ENCODE peak calls at places on chromosomes 1 and 21, in nine cellular contexts. I, M, T, Y, Q, U, F, D and H are unnamed samples.

GRCh38 chr1:227778401-227778947 is 37.0 kb upstream of the PRSS38 start:
- DNase-seq in I (no peak), M (peak; percentile 42), T (no peak), Y (no peak), Q (no peak), U (no peak), F (no peak), D (no peak), H (peak; percentile 54)

GRCh38 chr1:198741744-198742143 is 102.9 kb downstream of the PTPRC start:
- DNase-seq in I (no peak), M (peak; percentile 17), T (no peak), Y (no peak), Q (no peak), U (no peak), F (no peak), D (no peak), H (no peak)

GRCh38 chr1:71304125-71304524 is 223.3 kb upstream of the ZRANB2 start:
- DNase-seq in I (no peak), M (no peak), T (peak; percentile 38), Y (no peak), Q (no peak), U (no peak), F (no peak), D (no peak), H (no peak)

GRCh38 chr1:2314803-2315710 is 76.3 kb downstream of the MORN1 start:
- DNase-seq in I (no peak), M (peak; percentile 77), T (no peak), Y (peak; percentile 58), Q (peak; percentile 91), U (no peak), F (peak; percentile 21), D (peak; percentile 75), H (no peak)

GRCh38 chr21:43329361-43330269 is 97.3 kb downstream of the SIK1 start:
- DNase-seq in I (no peak), M (no peak), T (no peak), Y (no peak), Q (no peak), U (no peak), F (no peak), D (no peak), H (no peak)

GRCh38 chr1:184973308-184974085 is 811 bp downstream of the NIBAN1 start:
- DNase-seq in I (no peak), M (peak; percentile 70), T (peak; percentile 22), Y (peak; percentile 37), Q (peak; percentile 87), U (peak; percentile 29), F (no peak), D (peak; percentile 59), H (no peak)

GRCh38 chr1:2575801-2576663 is 10.5 kb upstream of the PRXL2B start:
- DNase-seq in I (no peak), M (peak; percentile 48), T (no peak), Y (peak; percentile 94), Q (peak; percentile 85), U (no peak), F (peak; percentile 78), D (no peak), H (no peak)

GRCh38 chr21:36350282-36350910 is 30.4 kb downstream of the MORC3 start:
- DNase-seq in I (no peak), M (no peak), T (no peak), Y (no peak), Q (no peak), U (no peak), F (no peak), D (no peak), H (no peak)

GRCh38 chr1:156111355-156111962 is 3.1 kb upstream of the LMNA start:
- DNase-seq in I (no peak), M (no peak), T (no peak), Y (no peak), Q (no peak), U (no peak), F (no peak), D (no peak), H (no peak)

GRCh38 chr1:212186427-212187207 is 98.6 kb upstream of the PPP2R5A start:
- DNase-seq in I (no peak), M (no peak), T (no peak), Y (peak; percentile 30), Q (no peak), U (no peak), F (no peak), D (no peak), H (no peak)

GRCh38 chr1:242691603-242691945 is 167.1 kb upstream of the PLD5 start:
- DNase-seq in I (no peak), M (no peak), T (no peak), Y (no peak), Q (no peak), U (no peak), F (no peak), D (no peak), H (no peak)

GRCh38 chr1:116586741-116587143 is 15.9 kb upstream of the CD58 start:
- DNase-seq in I (no peak), M (no peak), T (no peak), Y (no peak), Q (no peak), U (no peak), F (no peak), D (no peak), H (no peak)

GRCh38 chr1:200889571-200889970 is 5.1 kb upstream of the INAVA start:
- DNase-seq in I (no peak), M (no peak), T (no peak), Y (no peak), Q (no peak), U (no peak), F (no peak), D (no peak), H (no peak)

GRCh38 chr1:55334140-55334539 is 119.0 kb upstream of the USP24 start:
- DNase-seq in I (no peak), M (no peak), T (no peak), Y (no peak), Q (no peak), U (no peak), F (no peak), D (no peak), H (no peak)

GRCh38 chr1:238652346-238652968 is 733.9 kb upstream of the CHRM3 start:
- DNase-seq in I (no peak), M (no peak), T (no peak), Y (no peak), Q (no peak), U (no peak), F (no peak), D (no peak), H (no peak)

DNA sequence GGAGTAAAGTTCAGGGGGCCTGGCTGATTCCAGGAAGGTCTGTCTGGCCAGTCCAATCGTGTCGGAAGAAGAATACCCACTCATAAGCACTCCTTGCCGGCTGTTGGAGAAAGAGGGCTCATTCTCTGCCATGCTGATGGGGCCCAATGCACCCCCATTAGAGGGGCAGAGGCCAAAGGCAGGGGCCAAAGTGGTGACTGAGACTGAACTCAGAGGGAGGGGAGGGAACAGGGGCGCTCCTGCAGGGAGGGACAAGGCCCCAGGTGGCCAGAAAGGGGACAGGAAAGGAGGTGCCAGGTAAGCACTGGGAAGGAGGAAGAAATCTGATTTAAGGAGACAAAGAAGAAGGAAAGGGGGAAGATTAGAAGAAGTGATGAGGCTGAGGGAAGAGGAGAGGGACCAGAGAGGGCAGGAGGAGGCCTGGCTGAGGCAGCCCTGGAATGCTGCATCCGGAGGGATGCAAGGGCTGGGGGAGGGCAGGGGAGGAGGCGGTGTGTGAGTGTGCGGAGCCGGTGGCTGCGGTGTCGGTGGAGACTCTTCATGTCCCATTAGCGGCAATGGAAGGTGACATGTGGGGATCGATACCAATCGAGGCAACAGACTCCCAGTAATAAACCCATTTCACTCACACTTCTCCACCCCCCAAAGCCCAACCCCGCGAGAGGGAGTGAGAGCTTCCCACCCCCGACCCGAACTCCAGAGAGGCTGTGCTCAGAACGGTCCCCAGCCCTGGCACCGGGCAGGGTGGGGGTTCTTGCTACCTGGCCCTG is 12.0 kb upstream of the ETV3L start:
- DNase-seq in I (no peak), M (no peak), T (no peak), Y (no peak), Q (peak; percentile 41), U (no peak), F (no peak), D (no peak), H (no peak)
- H3K4me3 ChIP-seq in I (no peak overlapping the region), M (no peak overlapping the region), T (no peak overlapping the region), Y (no peak overlapping the region), Q (no peak overlapping the region), U (no peak overlapping the region), F (no peak overlapping the region), D (no peak overlapping the region), H (no peak overlapping the region)

DNA sequence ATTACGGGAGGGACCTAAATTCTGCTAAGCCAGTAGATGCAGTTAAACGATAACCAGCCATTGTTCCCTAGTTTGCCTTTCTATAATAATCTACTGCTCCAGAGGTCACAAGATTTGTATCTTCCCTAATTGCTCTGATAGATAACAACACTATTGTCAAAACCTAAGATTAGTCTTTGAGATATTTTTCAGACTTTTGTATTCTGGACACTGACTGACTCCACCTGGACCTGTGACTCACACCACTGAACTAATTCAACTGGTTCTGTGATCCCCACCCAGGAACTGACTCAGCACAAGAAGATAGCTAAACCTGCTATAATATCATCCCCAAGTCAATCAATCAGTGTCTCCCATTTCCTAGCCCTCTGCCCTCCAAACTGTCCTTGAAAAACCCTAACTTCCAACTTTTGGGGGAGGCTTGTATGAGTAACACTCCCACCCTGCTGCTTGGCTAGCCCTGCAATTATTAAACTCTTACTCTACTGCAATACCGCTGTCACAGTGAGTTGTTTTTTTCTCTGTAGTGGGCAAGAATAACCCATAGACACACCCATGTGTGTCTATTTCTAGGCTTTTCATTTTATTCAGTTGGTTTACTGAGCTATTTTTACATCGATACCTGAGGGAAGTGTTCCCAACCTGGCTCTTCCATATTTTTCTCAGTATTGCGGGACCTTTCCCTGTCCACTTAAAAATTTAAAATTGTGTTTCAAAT is 11.2 kb downstream of the KIFAP3 start:
- DNase-seq in I (no peak), M (no peak), T (no peak), Y (no peak), Q (no peak), U (no peak), F (peak; percentile 10), D (no peak), H (no peak)
- H3K4me3 ChIP-seq in I (no peak overlapping the region), M (no peak overlapping the region), T (no peak overlapping the region), Y (no peak overlapping the region), Q (no peak overlapping the region), U (no peak overlapping the region), F (no peak overlapping the region), D (no peak overlapping the region), H (no peak overlapping the region)

GRCh38 chr1:47023268-47024137 is at the start of gene CYP4X1:
- DNase-seq in I (no peak), M (peak; percentile 64), T (no peak), Y (peak; percentile 14), Q (no peak), U (no peak), F (no peak), D (peak; percentile 68), H (no peak)
- H3K4me3 ChIP-seq in I (peak within 1 kb of the TSS; percentile 33), M (peak within 1 kb of the TSS; percentile 84), T (no peak within 1 kb of the TSS), Y (peak within 1 kb of the TSS; percentile 21), Q (no peak within 1 kb of the TSS), U (peak within 1 kb of the TSS; percentile 5), F (no peak within 1 kb of the TSS), D (peak within 1 kb of the TSS; percentile 66), H (peak within 1 kb of the TSS; percentile 80)

DNA sequence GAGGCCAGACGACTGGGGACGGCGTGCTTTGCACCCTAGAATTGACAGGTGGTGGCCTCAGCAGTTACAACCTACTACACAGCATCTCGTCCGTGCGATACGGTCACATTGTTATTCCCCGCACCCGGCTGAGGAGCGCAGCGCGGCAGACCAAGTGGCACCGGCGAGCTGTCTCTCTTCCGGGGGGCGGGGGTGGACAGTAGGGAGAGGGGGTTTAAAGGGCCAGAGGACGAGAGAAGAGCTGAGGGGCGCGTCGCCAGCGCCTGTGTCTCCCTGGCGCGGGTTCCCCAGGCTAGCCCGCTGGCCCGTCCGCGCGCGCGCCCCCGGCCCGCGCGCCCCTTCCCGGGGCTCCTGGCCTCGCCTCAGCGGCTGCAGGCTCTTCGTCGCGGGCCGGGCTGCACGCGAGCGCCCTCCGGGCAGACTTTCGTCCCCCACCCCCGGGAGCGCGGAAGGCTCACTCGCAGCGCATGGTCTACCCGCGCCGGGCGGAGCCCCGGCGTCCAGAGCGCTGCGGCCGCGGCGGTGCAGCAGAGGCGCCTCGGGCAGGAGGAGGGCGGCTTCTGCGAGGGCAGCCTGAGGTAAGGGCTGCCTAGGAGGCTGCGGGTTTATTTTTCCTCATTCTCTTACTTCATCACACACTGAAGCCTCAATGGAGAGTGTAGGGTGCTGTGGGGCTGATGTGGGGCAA is at the start of gene PDE4B:
- DNase-seq in I (no peak), M (peak; percentile 50), T (no peak), Y (peak; percentile 24), Q (peak; percentile 74), U (no peak), F (no peak), D (peak; percentile 13), H (no peak)
- H3K4me3 ChIP-seq in I (peak within 1 kb of the TSS; percentile 11), M (peak within 1 kb of the TSS; percentile 55), T (peak within 1 kb of the TSS; percentile 32), Y (peak within 1 kb of the TSS; percentile 34), Q (peak within 1 kb of the TSS; percentile 18), U (no peak within 1 kb of the TSS), F (no peak within 1 kb of the TSS), D (peak within 1 kb of the TSS; percentile 51), H (peak within 1 kb of the TSS; percentile 62)